ENCODE peak calls at places on chromosomes 16 and 17, in five cellular contexts. One of them, this sample, is unnamed.

GRCh38 chr17:15883617-15884111 is 61.3 kb upstream of the ADORA2B start:
- DNase-seq in dorsolateral prefrontal cortex: no peak
- DNase-seq in colonic mucosa: no peak
- DNase-seq in progenitor cell of endocrine pancreas: no peak
- DNase-seq in esophagus muscularis mucosa: no peak
- DNase-seq in this sample: no peak

GRCh38 chr17:18966831-18967624 is 15.1 kb downstream of the SLC5A10 start:
- DNase-seq in dorsolateral prefrontal cortex: no peak
- DNase-seq in colonic mucosa: peak
- DNase-seq in progenitor cell of endocrine pancreas: no peak
- DNase-seq in esophagus muscularis mucosa: no peak
- DNase-seq in this sample: peak

GRCh38 chr17:55421179-55421934 is at the start of gene MMD:
- DNase-seq in dorsolateral prefrontal cortex: peak
- DNase-seq in colonic mucosa: peak
- DNase-seq in progenitor cell of endocrine pancreas: no peak
- DNase-seq in esophagus muscularis mucosa: no peak
- DNase-seq in this sample: peak

GRCh38 chr16:84175351-84176081 is 11.3 kb downstream of the TAF1C start:
- DNase-seq in dorsolateral prefrontal cortex: no peak
- DNase-seq in colonic mucosa: peak
- DNase-seq in progenitor cell of endocrine pancreas: peak
- DNase-seq in esophagus muscularis mucosa: no peak
- DNase-seq in this sample: peak

GRCh38 chr17:30970757-30971567 is at the start of gene RNF135:
- DNase-seq in dorsolateral prefrontal cortex: peak
- DNase-seq in colonic mucosa: peak
- DNase-seq in progenitor cell of endocrine pancreas: peak
- DNase-seq in esophagus muscularis mucosa: peak
- DNase-seq in this sample: peak

GRCh38 chr17:2893422-2893914 is 97.2 kb downstream of the RAP1GAP2 start:
- DNase-seq in dorsolateral prefrontal cortex: no peak
- DNase-seq in colonic mucosa: peak
- DNase-seq in progenitor cell of endocrine pancreas: no peak
- DNase-seq in esophagus muscularis mucosa: no peak
- DNase-seq in this sample: no peak

GRCh38 chr16:86812363-86812970 is 234.1 kb downstream of the FOXL1 start:
- DNase-seq in dorsolateral prefrontal cortex: no peak
- DNase-seq in colonic mucosa: no peak
- DNase-seq in progenitor cell of endocrine pancreas: no peak
- DNase-seq in esophagus muscularis mucosa: no peak
- DNase-seq in this sample: no peak

GRCh38 chr17:75875182-75875939 is 3.0 kb downstream of the TRIM47 start:
- DNase-seq in dorsolateral prefrontal cortex: no peak
- DNase-seq in colonic mucosa: peak
- DNase-seq in progenitor cell of endocrine pancreas: no peak
- DNase-seq in esophagus muscularis mucosa: no peak
- DNase-seq in this sample: no peak

GRCh38 chr17:71503710-71504471 is 616.9 kb upstream of the SOX9 start:
- DNase-seq in dorsolateral prefrontal cortex: no peak
- DNase-seq in colonic mucosa: no peak
- DNase-seq in progenitor cell of endocrine pancreas: no peak
- DNase-seq in esophagus muscularis mucosa: no peak
- DNase-seq in this sample: no peak

GRCh38 chr17:7404737-7405412 is 978 bp upstream of the TMEM256 start:
- DNase-seq in dorsolateral prefrontal cortex: peak
- DNase-seq in colonic mucosa: peak
- DNase-seq in progenitor cell of endocrine pancreas: no peak
- DNase-seq in esophagus muscularis mucosa: peak
- DNase-seq in this sample: peak

GRCh38 chr16:64964126-64964540 is 157.7 kb downstream of the CDH11 start:
- DNase-seq in dorsolateral prefrontal cortex: no peak
- DNase-seq in colonic mucosa: no peak
- DNase-seq in progenitor cell of endocrine pancreas: no peak
- DNase-seq in esophagus muscularis mucosa: no peak
- DNase-seq in this sample: no peak

GRCh38 chr16:50742521-50743150 is 750 bp downstream of the CYLD start:
- DNase-seq in dorsolateral prefrontal cortex: no peak
- DNase-seq in colonic mucosa: peak
- DNase-seq in progenitor cell of endocrine pancreas: peak
- DNase-seq in esophagus muscularis mucosa: peak
- DNase-seq in this sample: peak

GRCh38 chr17:59221159-59221847 is 992 bp downstream of the GDPD1 start:
- DNase-seq in dorsolateral prefrontal cortex: no peak
- DNase-seq in colonic mucosa: no peak
- DNase-seq in progenitor cell of endocrine pancreas: no peak
- DNase-seq in esophagus muscularis mucosa: no peak
- DNase-seq in this sample: no peak

GRCh38 chr16:54630284-54630967 is 300.2 kb upstream of the IRX5 start:
- DNase-seq in dorsolateral prefrontal cortex: no peak
- DNase-seq in colonic mucosa: no peak
- DNase-seq in progenitor cell of endocrine pancreas: no peak
- DNase-seq in esophagus muscularis mucosa: no peak
- DNase-seq in this sample: no peak

GRCh38 chr16:53829186-53829747 is 125.3 kb downstream of the FTO start:
- DNase-seq in dorsolateral prefrontal cortex: no peak
- DNase-seq in colonic mucosa: no peak
- DNase-seq in progenitor cell of endocrine pancreas: no peak
- DNase-seq in esophagus muscularis mucosa: no peak
- DNase-seq in this sample: no peak

GRCh38 chr17:59746849-59747445 is 39.5 kb downstream of the VMP1 start:
- DNase-seq in dorsolateral prefrontal cortex: no peak
- DNase-seq in colonic mucosa: no peak
- DNase-seq in progenitor cell of endocrine pancreas: no peak
- DNase-seq in esophagus muscularis mucosa: no peak
- DNase-seq in this sample: no peak

GRCh38 chr16:69567031-69567680 is 1.4 kb downstream of the NFAT5 start:
- DNase-seq in dorsolateral prefrontal cortex: no peak
- DNase-seq in colonic mucosa: no peak
- DNase-seq in progenitor cell of endocrine pancreas: no peak
- DNase-seq in esophagus muscularis mucosa: no peak
- DNase-seq in this sample: peak

GRCh38 chr17:64441772-64442549 is 7.0 kb upstream of the MILR1 start:
- DNase-seq in dorsolateral prefrontal cortex: no peak
- DNase-seq in colonic mucosa: no peak
- DNase-seq in progenitor cell of endocrine pancreas: no peak
- DNase-seq in esophagus muscularis mucosa: no peak
- DNase-seq in this sample: no peak

GRCh38 chr16:35210681-35211433 is 1751.4 kb downstream of the TP53TG3F start:
- DNase-seq in dorsolateral prefrontal cortex: no peak
- DNase-seq in colonic mucosa: no peak
- DNase-seq in progenitor cell of endocrine pancreas: no peak
- DNase-seq in esophagus muscularis mucosa: peak
- DNase-seq in this sample: no peak

GRCh38 chr17:72719582-72720493 is 372.6 kb downstream of the SLC39A11 start:
- DNase-seq in dorsolateral prefrontal cortex: no peak
- DNase-seq in colonic mucosa: no peak
- DNase-seq in progenitor cell of endocrine pancreas: no peak
- DNase-seq in esophagus muscularis mucosa: no peak
- DNase-seq in this sample: no peak

GRCh38 chr16:57017251-57017650 is 27.9 kb downstream of the NLRC5 start:
- DNase-seq in dorsolateral prefrontal cortex: no peak
- DNase-seq in colonic mucosa: no peak
- DNase-seq in progenitor cell of endocrine pancreas: no peak
- DNase-seq in esophagus muscularis mucosa: no peak
- DNase-seq in this sample: no peak

GRCh38 chr16:29710227-29711219 is 31.5 kb downstream of the QPRT start:
- DNase-seq in dorsolateral prefrontal cortex: no peak
- DNase-seq in colonic mucosa: peak
- DNase-seq in progenitor cell of endocrine pancreas: no peak
- DNase-seq in esophagus muscularis mucosa: no peak
- DNase-seq in this sample: peak

GRCh38 chr17:41792835-41793748 is 6.6 kb upstream of the JUP start:
- DNase-seq in dorsolateral prefrontal cortex: no peak
- DNase-seq in colonic mucosa: peak
- DNase-seq in progenitor cell of endocrine pancreas: no peak
- DNase-seq in esophagus muscularis mucosa: no peak
- DNase-seq in this sample: no peak

GRCh38 chr17:5861849-5862248 is 208.3 kb upstream of the WSCD1 start:
- DNase-seq in dorsolateral prefrontal cortex: no peak
- DNase-seq in colonic mucosa: no peak
- DNase-seq in progenitor cell of endocrine pancreas: no peak
- DNase-seq in esophagus muscularis mucosa: no peak
- DNase-seq in this sample: no peak

GRCh38 chr17:47801176-47801765 is 20.3 kb downstream of the OSBPL7 start:
- DNase-seq in dorsolateral prefrontal cortex: no peak
- DNase-seq in colonic mucosa: no peak
- DNase-seq in progenitor cell of endocrine pancreas: no peak
- DNase-seq in esophagus muscularis mucosa: no peak
- DNase-seq in this sample: no peak

DNA sequence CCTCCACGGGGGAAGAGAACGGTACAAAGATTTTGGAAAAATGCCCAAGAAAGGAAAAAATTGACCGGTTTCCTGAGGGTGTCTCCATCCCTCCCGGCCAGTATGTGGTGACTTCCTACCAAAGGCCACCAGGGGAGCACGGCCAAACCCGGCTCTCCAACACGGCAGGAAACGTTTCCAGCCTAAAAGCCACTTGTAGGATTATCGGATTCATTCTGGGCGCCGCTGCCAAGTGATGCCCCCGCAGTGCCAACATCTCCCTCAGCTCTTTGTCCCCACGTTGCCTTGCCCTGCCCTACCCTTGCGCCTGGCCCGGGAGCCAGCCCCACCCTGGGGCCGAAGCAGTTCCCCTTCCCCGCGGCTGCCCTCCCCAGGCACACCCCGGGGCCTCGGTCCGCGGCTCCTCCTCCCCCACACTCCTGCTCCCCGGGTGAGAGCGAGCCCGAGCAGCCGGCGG is 713 bp downstream of the CRK start:
- DNase-seq in dorsolateral prefrontal cortex: no peak
- DNase-seq in colonic mucosa: peak
- DNase-seq in progenitor cell of endocrine pancreas: peak
- DNase-seq in esophagus muscularis mucosa: no peak
- DNase-seq in this sample: peak
- TF ChIP-seq CTCF in dorsolateral prefrontal cortex: peak
- TF ChIP-seq CTCF in colonic mucosa: peak
- TF ChIP-seq CTCF in progenitor cell of endocrine pancreas: peak
- TF ChIP-seq CTCF in esophagus muscularis mucosa: peak
- TF ChIP-seq CTCF in this sample: peak

DNA sequence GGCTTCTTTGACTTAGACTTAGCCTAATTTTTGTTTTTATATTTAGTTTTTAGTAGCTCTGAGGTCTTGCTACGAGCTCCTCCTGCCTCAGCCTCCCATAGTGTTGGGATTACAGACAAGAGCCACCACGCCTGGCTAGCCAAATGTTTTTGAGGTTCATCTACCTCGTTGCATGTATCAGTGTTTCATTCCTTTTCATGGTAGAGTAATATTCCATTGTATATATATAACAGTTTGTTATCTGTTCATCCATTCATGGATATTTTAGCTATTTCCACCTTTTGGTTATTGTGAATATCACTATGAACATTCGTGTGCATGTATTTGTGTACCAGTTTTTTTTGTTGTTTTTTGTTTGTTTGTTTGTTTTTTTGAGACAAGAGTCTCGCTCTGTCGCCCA is 12.2 kb downstream of the NOL11 start:
- DNase-seq in dorsolateral prefrontal cortex: no peak
- DNase-seq in colonic mucosa: no peak
- DNase-seq in progenitor cell of endocrine pancreas: no peak
- DNase-seq in esophagus muscularis mucosa: no peak
- DNase-seq in this sample: no peak
- TF ChIP-seq CTCF in dorsolateral prefrontal cortex: no peak
- TF ChIP-seq CTCF in colonic mucosa: no peak
- TF ChIP-seq CTCF in progenitor cell of endocrine pancreas: no peak
- TF ChIP-seq CTCF in esophagus muscularis mucosa: no peak
- TF ChIP-seq CTCF in this sample: no peak

GRCh38 chr16:23293016-23293415 is 9.1 kb upstream of the SCNN1B start:
- DNase-seq in dorsolateral prefrontal cortex: no peak
- DNase-seq in colonic mucosa: no peak
- DNase-seq in progenitor cell of endocrine pancreas: no peak
- DNase-seq in esophagus muscularis mucosa: no peak
- DNase-seq in this sample: no peak

GRCh38 chr16:23298290-23298689 is 3.8 kb upstream of the SCNN1B start:
- DNase-seq in dorsolateral prefrontal cortex: no peak
- DNase-seq in colonic mucosa: no peak
- DNase-seq in progenitor cell of endocrine pancreas: no peak
- DNase-seq in esophagus muscularis mucosa: no peak
- DNase-seq in this sample: no peak

GRCh38 chr16:23294260-23294659 is 7.8 kb upstream of the SCNN1B start:
- DNase-seq in dorsolateral prefrontal cortex: no peak
- DNase-seq in colonic mucosa: peak
- DNase-seq in progenitor cell of endocrine pancreas: no peak
- DNase-seq in esophagus muscularis mucosa: no peak
- DNase-seq in this sample: no peak

GRCh38 chr16:23301251-23302044 is 654 bp upstream of the SCNN1B start:
- DNase-seq in dorsolateral prefrontal cortex: no peak
- DNase-seq in colonic mucosa: no peak
- DNase-seq in progenitor cell of endocrine pancreas: no peak
- DNase-seq in esophagus muscularis mucosa: no peak
- DNase-seq in this sample: no peak

DNA sequence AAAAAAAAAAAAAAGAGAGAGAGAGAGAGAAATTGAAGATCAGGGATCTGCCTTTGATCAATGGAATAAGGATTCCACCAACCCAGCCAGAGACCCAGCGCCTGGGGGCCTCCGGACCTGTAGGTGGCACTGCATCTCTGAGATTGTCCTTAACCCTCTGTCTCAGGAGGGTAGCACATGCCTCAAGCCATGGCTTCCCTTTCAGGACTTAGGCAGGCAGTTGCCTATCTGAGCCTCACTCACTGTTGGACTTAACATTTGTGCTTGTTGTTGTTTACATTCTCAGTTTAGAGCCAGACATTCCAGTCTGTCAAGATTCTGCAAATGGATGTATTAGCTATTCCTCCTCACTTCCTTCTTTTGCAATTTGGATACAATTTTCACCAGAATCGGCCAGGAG is 5.1 kb upstream of the SCNN1B start:
- DNase-seq in dorsolateral prefrontal cortex: no peak
- DNase-seq in colonic mucosa: peak
- DNase-seq in progenitor cell of endocrine pancreas: no peak
- DNase-seq in esophagus muscularis mucosa: no peak
- DNase-seq in this sample: no peak
- TF ChIP-seq CTCF in dorsolateral prefrontal cortex: no peak
- TF ChIP-seq CTCF in colonic mucosa: no peak
- TF ChIP-seq CTCF in progenitor cell of endocrine pancreas: peak
- TF ChIP-seq CTCF in esophagus muscularis mucosa: no peak
- TF ChIP-seq CTCF in this sample: no peak

GRCh38 chr16:62977876-62978275 is 941.6 kb upstream of the CDH8 start:
- DNase-seq in dorsolateral prefrontal cortex: no peak
- DNase-seq in colonic mucosa: no peak
- DNase-seq in progenitor cell of endocrine pancreas: no peak
- DNase-seq in esophagus muscularis mucosa: no peak
- DNase-seq in this sample: no peak

DNA sequence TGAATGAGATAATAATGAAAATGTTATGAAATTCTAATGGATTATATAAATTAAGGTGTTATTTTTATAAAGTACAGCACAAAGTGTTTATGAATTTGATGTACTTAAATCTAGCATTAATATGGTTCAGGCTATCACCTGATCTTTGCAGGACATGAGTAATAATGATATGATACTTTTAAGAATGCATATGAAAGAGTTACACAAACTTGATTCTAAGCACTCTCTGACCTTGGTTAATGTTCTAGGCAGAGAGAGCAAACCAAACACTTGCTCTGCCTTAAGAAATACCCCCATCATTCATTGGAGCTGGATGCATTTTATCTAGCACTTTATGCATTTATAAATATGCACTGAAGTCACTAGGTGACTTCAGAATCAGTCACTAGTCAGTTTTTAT is 942.2 kb upstream of the CDH8 start:
- DNase-seq in dorsolateral prefrontal cortex: no peak
- DNase-seq in colonic mucosa: no peak
- DNase-seq in progenitor cell of endocrine pancreas: no peak
- DNase-seq in esophagus muscularis mucosa: no peak
- DNase-seq in this sample: no peak
- TF ChIP-seq CTCF in dorsolateral prefrontal cortex: no peak
- TF ChIP-seq CTCF in colonic mucosa: no peak
- TF ChIP-seq CTCF in progenitor cell of endocrine pancreas: no peak
- TF ChIP-seq CTCF in esophagus muscularis mucosa: no peak
- TF ChIP-seq CTCF in this sample: no peak